ENCODE peak calls at places on chromosomes 3 and 15, in six cellular contexts. P is suprapubic skin, I is HL-60, F is breast epithelium, X is stomach, U is sigmoid colon. T is an unnamed sample.

GRCh38 chr3:150049317-150049716 is 78.6 kb upstream of the PFN2 start:
- DNase-seq in P (no peak), I (no peak), F (no peak), X (no peak), U (no peak), T (no peak)

GRCh38 chr3:9932535-9932842 is 1.1 kb upstream of the CRELD1 start:
- DNase-seq in P (no peak), I (no peak), F (no peak), X (no peak), U (no peak), T (no peak)

GRCh38 chr3:137047240-137047639 is 89.5 kb downstream of the IL20RB start:
- DNase-seq in P (no peak), I (no peak), F (no peak), X (no peak), U (no peak), T (no peak)

GRCh38 chr15:40593588-40594428 is at the start of gene KNL1:
- DNase-seq in P (peak; percentile 93), I (peak; percentile 71), F (peak; percentile 95), X (peak; percentile 92), U (peak; percentile 95), T (peak; percentile 97)

GRCh38 chr3:25713316-25713967 is 48.7 kb upstream of the TOP2B start:
- DNase-seq in P (no peak), I (no peak), F (peak; percentile 23), X (no peak), U (no peak), T (no peak)

GRCh38 chr3:122786067-122786466 is 7.6 kb downstream of the HSPBAP1 start:
- DNase-seq in P (no peak), I (no peak), F (no peak), X (no peak), U (no peak), T (no peak)

GRCh38 chr3:72318504-72319201 is 529.6 kb downstream of the SHQ1 start:
- DNase-seq in P (no peak), I (no peak), F (no peak), X (peak; percentile 75), U (no peak), T (no peak)

GRCh38 chr15:80777137-80777536 is 2.0 kb upstream of the CEMIP start:
- DNase-seq in P (no peak), I (no peak), F (no peak), X (no peak), U (no peak), T (no peak)

GRCh38 chr3:49781415-49782199 is 4.7 kb downstream of the IP6K1 start:
- DNase-seq in P (peak; percentile 20), I (no peak), F (no peak), X (no peak), U (peak; percentile 26), T (no peak)

GRCh38 chr3:186150234-186150830 is 41.4 kb upstream of the ETV5 start:
- DNase-seq in P (no peak), I (no peak), F (no peak), X (no peak), U (no peak), T (no peak)

GRCh38 chr3:196559826-196560225 is 8.5 kb downstream of the WDR53 start:
- DNase-seq in P (no peak), I (no peak), F (no peak), X (no peak), U (no peak), T (no peak)

GRCh38 chr3:106425021-106425420 is 556.2 kb upstream of the CBLB start:
- DNase-seq in P (no peak), I (no peak), F (no peak), X (no peak), U (no peak), T (no peak)

GRCh38 chr15:85840079-85840801 is 45.5 kb upstream of the KLHL25 start:
- DNase-seq in P (peak; percentile 89), I (peak; percentile 47), F (peak; percentile 61), X (peak; percentile 95), U (peak; percentile 89), T (no peak)

GRCh38 chr3:173902866-173903265 is 505.3 kb downstream of the NLGN1 start:
- DNase-seq in P (no peak), I (no peak), F (no peak), X (no peak), U (no peak), T (no peak)

GRCh38 chr3:102106421-102107097 is 257.2 kb downstream of the NFKBIZ start:
- DNase-seq in P (no peak), I (no peak), F (no peak), X (no peak), U (no peak), T (no peak)

GRCh38 chr3:116001063-116001765 is 377.9 kb downstream of the GAP43 start:
- DNase-seq in P (no peak), I (no peak), F (no peak), X (no peak), U (no peak), T (no peak)

GRCh38 chr3:38411591-38411990 is 42.1 kb upstream of the ACVR2B start:
- DNase-seq in P (no peak), I (no peak), F (no peak), X (no peak), U (no peak), T (no peak)

GRCh38 chr15:48532938-48533337 is 112.6 kb downstream of the FBN1 start:
- DNase-seq in P (no peak), I (no peak), F (no peak), X (no peak), U (no peak), T (no peak)

GRCh38 chr3:144549161-144549560 is 577.5 kb downstream of the DIPK2A start:
- DNase-seq in P (no peak), I (no peak), F (no peak), X (no peak), U (no peak), T (no peak)

GRCh38 chr15:77846360-77846759 is 213.6 kb upstream of the LINGO1 start:
- DNase-seq in P (no peak), I (no peak), F (no peak), X (no peak), U (no peak), T (no peak)

GRCh38 chr3:27325419-27325818 is 43.8 kb downstream of the NEK10 start:
- DNase-seq in P (no peak), I (no peak), F (no peak), X (no peak), U (no peak), T (no peak)

GRCh38 chr15:50857763-50858162 is 50.7 kb upstream of the AP4E1 start:
- DNase-seq in P (no peak), I (no peak), F (no peak), X (no peak), U (no peak), T (no peak)

GRCh38 chr3:153897842-153898241 is 223.3 kb upstream of the ARHGEF26 start:
- DNase-seq in P (no peak), I (no peak), F (no peak), X (no peak), U (no peak), T (no peak)

GRCh38 chr3:190076601-190077444 is 43.9 kb downstream of the P3H2 start:
- DNase-seq in P (no peak), I (no peak), F (peak; percentile 56), X (no peak), U (no peak), T (no peak)

GRCh38 chr3:36957862-36958686 is 13.2 kb upstream of the TRANK1 start:
- DNase-seq in P (no peak), I (no peak), F (no peak), X (no peak), U (no peak), T (no peak)

GRCh38 chr3:112635674-112636073 is 5.3 kb downstream of the CCDC80 start:
- DNase-seq in P (no peak), I (no peak), F (no peak), X (no peak), U (peak; percentile 90), T (no peak)

GRCh38 chr15:66907826-66908502 is 157.4 kb upstream of the SMAD3 start:
- DNase-seq in P (peak; percentile 81), I (peak; percentile 73), F (no peak), X (no peak), U (peak; percentile 88), T (no peak)
- TF ChIP-seq POLR2AphosphoS5 in P (no peak), I (peak; percentile 72), F (no peak), X (no peak), U (peak; percentile 64), T (no peak)

GRCh38 chr3:182793663-182794454 is 555 bp downstream of the ATP11B start:
- DNase-seq in P (no peak), I (no peak), F (peak; percentile 26), X (peak; percentile 47), U (peak; percentile 74), T (no peak)
- TF ChIP-seq POLR2AphosphoS5 in P (no peak), I (peak; percentile 65), F (peak; percentile 12), X (peak; percentile 50), U (peak; percentile 23), T (peak; percentile 35)

GRCh38 chr3:124325248-124325647 is 333.3 kb upstream of the ROPN1 start:
- DNase-seq in P (no peak), I (no peak), F (no peak), X (no peak), U (no peak), T (no peak)
- TF ChIP-seq POLR2AphosphoS5 in P (no peak), I (no peak), F (no peak), X (no peak), U (no peak), T (no peak)

DNA sequence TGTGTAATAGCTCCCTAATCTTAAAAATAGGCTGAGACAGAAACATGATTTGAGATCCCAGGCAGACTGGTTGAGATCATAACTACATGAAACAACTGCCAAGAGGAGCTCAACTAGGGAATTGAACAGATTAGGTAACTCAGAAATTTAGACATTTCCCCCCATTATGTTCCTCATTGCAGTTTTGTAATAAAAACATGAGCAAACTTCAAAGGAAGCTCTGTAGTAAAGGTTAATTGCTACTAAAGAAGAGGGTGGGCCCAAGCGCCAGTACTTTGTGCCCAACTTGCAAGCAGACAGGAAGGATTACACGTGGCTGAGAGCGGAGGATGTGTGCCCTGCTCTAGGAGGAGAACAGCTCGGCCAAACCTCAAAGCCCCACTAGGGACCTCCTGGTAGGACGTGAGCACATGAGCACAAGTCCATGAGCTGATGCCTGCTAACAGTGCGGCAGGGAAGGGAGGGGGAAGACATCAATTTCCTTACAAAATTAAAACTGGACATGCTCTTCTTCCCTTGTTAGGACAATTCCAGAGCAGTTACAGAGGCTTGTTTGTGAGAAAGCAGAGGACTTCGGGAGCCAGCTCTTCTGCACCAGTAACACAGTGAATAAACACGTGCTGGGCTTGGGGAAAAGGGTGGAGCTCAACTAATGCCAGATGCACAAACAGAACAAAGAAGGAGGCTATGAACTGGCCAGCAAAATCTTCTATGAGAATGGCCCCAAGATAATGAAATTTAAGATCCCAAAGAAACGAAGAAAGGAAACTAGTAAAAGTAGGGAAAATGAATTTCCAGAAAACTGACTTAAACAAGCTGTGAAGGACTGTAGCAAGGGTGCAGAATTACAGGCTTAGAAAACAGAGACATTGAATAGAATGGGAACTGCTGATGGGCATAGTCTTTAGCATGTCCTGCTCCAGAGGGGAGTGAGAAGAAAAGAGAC is 275.5 kb downstream of the MECOM start:
- DNase-seq in P (peak; percentile 79), I (no peak), F (no peak), X (peak; percentile 35), U (peak; percentile 65), T (no peak)
- TF ChIP-seq POLR2AphosphoS5 in P (no peak), I (no peak), F (peak; percentile 52), X (no peak), U (no peak), T (peak; percentile 43)

GRCh38 chr3:11642455-11643162 is 1.1 kb downstream of the VGLL4 start:
- DNase-seq in P (peak; percentile 89), I (peak; percentile 73), F (peak; percentile 58), X (peak; percentile 58), U (peak; percentile 90), T (no peak)
- TF ChIP-seq POLR2AphosphoS5 in P (no peak), I (peak; percentile 70), F (peak; percentile 70), X (peak; percentile 46), U (peak; percentile 62), T (peak; percentile 84)

GRCh38 chr3:61866143-61866542 is 304.8 kb downstream of the PTPRG start:
- DNase-seq in P (no peak), I (no peak), F (no peak), X (no peak), U (no peak), T (no peak)
- TF ChIP-seq POLR2AphosphoS5 in P (no peak), I (no peak), F (no peak), X (no peak), U (no peak), T (no peak)